ENCODE peak calls at places on chromosomes 1 and 21, in seven cellular contexts. Q is cardiac septum, C is WTC11, H is gastrocnemius medialis, J is pulmonary artery endothelial cell, I is G401, A is upper lobe of right lung. S is an unnamed sample.

GRCh38 chr1:100629391-100629790 is 90.2 kb upstream of the VCAM1 start:
- DNase-seq in J (no peak), Q (no peak), C (no peak), A (no peak), H (no peak), I (no peak), S (no peak)

GRCh38 chr1:38775175-38775845 is 84.3 kb downstream of the RRAGC start:
- DNase-seq in C (no peak), J (no peak), A (no peak), Q (no peak), H (no peak), I (no peak), S (no peak)

GRCh38 chr1:234750922-234751595 is 141.1 kb upstream of the IRF2BP2 start:
- DNase-seq in H (no peak), J (no peak), C (no peak), Q (no peak), I (no peak), A (no peak), S (no peak)

GRCh38 chr1:36393686-36394085 is 4.0 kb downstream of the LSM10 start:
- DNase-seq in C (no peak), A (no peak), H (no peak), I (no peak), J (no peak), Q (no peak), S (no peak)

GRCh38 chr1:20166047-20166446 is 19.8 kb upstream of the UBXN10 start:
- DNase-seq in J (no peak), C (no peak), I (no peak), H (no peak), A (no peak), Q (no peak), S (no peak)

GRCh38 chr1:23366598-23366997 is 3.0 kb downstream of the ZNF436 start:
- DNase-seq in I (no peak), C (no peak), A (no peak), J (no peak), H (no peak), Q (no peak), S (no peak)

GRCh38 chr21:44337941-44338895 is 972 bp downstream of the CFAP410 start:
- DNase-seq in J (peak), H (peak), I (peak), C (peak), Q (no peak), A (peak), S (peak)

GRCh38 chr1:63645301-63645700 is 52.1 kb downstream of the PGM1 start:
- DNase-seq in Q (no peak), I (peak), H (no peak), A (no peak), C (no peak), J (no peak), S (no peak)

GRCh38 chr1:22689505-22689904 is 21.1 kb upstream of the EPHB2 start:
- DNase-seq in Q (no peak), H (no peak), J (no peak), C (no peak), I (no peak), A (no peak), S (peak)

GRCh38 chr1:54767526-54767925 is 3.2 kb upstream of the PARS2 start:
- DNase-seq in I (no peak), H (no peak), J (no peak), Q (no peak), A (no peak), C (no peak), S (no peak)

GRCh38 chr1:237938553-237938952 is 47.8 kb upstream of the ZP4 start:
- DNase-seq in A (no peak), Q (no peak), C (peak), J (no peak), H (no peak), I (no peak), S (peak)

GRCh38 chr1:31633117-31633516 is 11.6 kb downstream of the PEF1 start:
- DNase-seq in I (no peak), C (peak), A (no peak), J (no peak), H (no peak), Q (no peak), S (no peak)

GRCh38 chr1:180614746-180615145 is 17.1 kb upstream of the XPR1 start:
- DNase-seq in I (no peak), J (no peak), Q (no peak), A (no peak), H (no peak), C (no peak), S (no peak)

GRCh38 chr1:221903594-221903993 is 161.7 kb upstream of the DUSP10 start:
- DNase-seq in I (no peak), J (no peak), C (no peak), A (no peak), H (no peak), Q (no peak), S (no peak)

GRCh38 chr1:189538271-189538670 is 939.4 kb downstream of the BRINP3 start:
- DNase-seq in I (no peak), A (no peak), J (no peak), C (no peak), Q (no peak), H (no peak), S (no peak)

GRCh38 chr1:165257969-165258459 is 98.5 kb downstream of the LMX1A start:
- DNase-seq in H (peak), Q (no peak), I (peak), C (peak), J (peak), A (no peak), S (peak)

GRCh38 chr1:61210435-61211012 is 128.2 kb downstream of the NFIA start:
- DNase-seq in C (no peak), J (no peak), Q (no peak), I (peak), A (no peak), H (no peak), S (no peak)

GRCh38 chr21:16837319-16837718 is 675.5 kb upstream of the CXADR start:
- DNase-seq in J (no peak), I (no peak), H (no peak), C (no peak), A (no peak), Q (no peak), S (no peak)

GRCh38 chr1:10228528-10228927 is 18.2 kb downstream of the KIF1B start:
- DNase-seq in C (no peak), H (no peak), I (no peak), J (no peak), Q (no peak), A (no peak), S (no peak)

GRCh38 chr1:94865369-94865768 is 45.2 kb downstream of the SLC44A3 start:
- DNase-seq in A (no peak), C (no peak), I (no peak), H (no peak), J (peak), Q (no peak), S (no peak)

GRCh38 chr1:43067856-43068751 is 104.0 kb downstream of the EBNA1BP2 start:
- DNase-seq in J (no peak), A (no peak), H (no peak), Q (no peak), C (peak), I (no peak), S (no peak)

GRCh38 chr1:204260601-204261197 is 46.9 kb upstream of the GOLT1A start:
- DNase-seq in H (no peak), I (no peak), A (no peak), C (no peak), J (no peak), Q (no peak), S (no peak)

GRCh38 chr1:12486401-12487005 is 131.5 kb downstream of the DHRS3 start:
- DNase-seq in Q (no peak), A (peak), I (no peak), C (no peak), H (peak), J (no peak), S (no peak)

GRCh38 chr21:44849616-44850130 is 23.8 kb downstream of the PTTG1IP start:
- DNase-seq in A (peak), H (no peak), C (no peak), Q (no peak), J (no peak), I (no peak), S (no peak)

GRCh38 chr1:157287462-157287861 is 149.3 kb upstream of the ETV3 start:
- DNase-seq in J (no peak), Q (no peak), C (no peak), I (no peak), H (no peak), A (no peak), S (no peak)

GRCh38 chr1:22238356-22239224 is 95.7 kb upstream of the WNT4 start:
- DNase-seq in J (no peak), A (no peak), Q (no peak), I (no peak), C (no peak), H (no peak), S (no peak)

GRCh38 chr1:46413596-46413985 is 19.5 kb downstream of the FAAH start:
- DNase-seq in J (no peak), A (no peak), H (no peak), C (peak), I (peak), Q (no peak), S (no peak)

S was measured in A172.